ENCODE peak calls at places on chromosome 20, in four cellular contexts. U is mesenchymal stem cell, J is cardiac muscle cell, R is hepatocyte. F is an unnamed sample. For H3K36me3, the result is how much of the 10 kb centered on the place peaks cover.

GRCh38 chr20:4217349-4217761 is 202.0 kb upstream of the RNF24 start:
- DNase-seq in U (no peak), J (peak), R (peak), F (no peak)

GRCh38 chr20:32497589-32498224 is 87.4 kb downstream of the NOL4L start:
- DNase-seq in U (no peak), J (no peak), R (no peak), F (no peak)

GRCh38 chr20:23095504-23095903 is 9.4 kb upstream of the CD93 start:
- DNase-seq in U (no peak), J (no peak), R (no peak), F (no peak)

GRCh38 chr20:9705722-9706476 is 133.0 kb downstream of the PAK5 start:
- DNase-seq in U (no peak), J (no peak), R (no peak), F (no peak)

GRCh38 chr20:17202030-17202429 is 24.8 kb upstream of the PCSK2 start:
- DNase-seq in U (no peak), J (no peak), R (no peak), F (no peak)

GRCh38 chr20:44805991-44806729 is 4.2 kb downstream of the RIMS4 start:
- DNase-seq in U (no peak), J (peak), R (peak), F (peak)

GRCh38 chr20:59752704-59753460 is 148.5 kb downstream of the PHACTR3 start:
- DNase-seq in U (no peak), J (no peak), R (no peak), F (no peak)

GRCh38 chr20:53827996-53828672 is 234.5 kb upstream of the ZNF217 start:
- DNase-seq in U (peak), J (peak), R (peak), F (peak)

GRCh38 chr20:22449115-22449973 is 135.0 kb downstream of the FOXA2 start:
- DNase-seq in U (no peak), J (no peak), R (no peak), F (peak)

GRCh38 chr20:58268421-58268821 is 40.0 kb upstream of the ANKRD60 start:
- DNase-seq in U (no peak), J (no peak), R (no peak), F (no peak)

DNA sequence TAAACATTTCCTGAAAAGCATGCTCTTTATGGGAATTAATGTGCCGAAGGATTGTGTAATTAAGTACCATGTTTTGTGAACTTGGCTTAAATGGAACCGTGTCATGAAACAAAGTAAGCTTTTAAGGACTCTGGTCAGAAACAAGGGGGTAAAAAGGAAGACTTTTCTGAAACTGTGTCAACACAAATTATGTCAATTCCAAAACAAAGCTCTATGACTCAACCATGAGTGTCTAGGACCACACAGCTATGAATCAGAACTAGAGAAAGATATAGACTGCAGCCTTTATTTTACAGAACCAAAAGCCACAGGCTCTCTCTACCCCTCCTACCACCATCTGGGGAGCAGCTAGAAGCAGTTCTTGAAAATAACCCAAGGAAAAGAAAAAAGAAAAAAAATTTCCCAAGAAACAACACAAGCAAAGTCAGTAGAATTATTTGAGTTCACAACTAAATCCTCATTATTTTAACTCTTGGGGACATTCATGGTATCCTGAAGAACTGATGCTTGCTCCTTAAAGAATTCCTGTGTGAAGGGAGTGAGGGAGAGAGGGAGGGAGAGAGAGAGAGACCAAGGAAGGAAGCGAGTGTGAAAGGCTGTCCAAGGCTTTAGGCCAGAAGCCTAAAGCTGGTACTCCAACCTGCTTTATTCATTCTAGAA is 81.9 kb downstream of the ZMYND8 start:
- DNase-seq in U (peak), J (peak), R (peak), F (peak)
- H3K36me3 ChIP-seq in U (under half), J (under half), R (under half), F (under half)

GRCh38 chr20:64000906-64001305 is 20.0 kb downstream of the PRPF6 start:
- DNase-seq in U (no peak), J (no peak), R (no peak), F (no peak)

GRCh38 chr20:64005394-64005793 is 24.5 kb downstream of the PRPF6 start:
- DNase-seq in U (peak), J (no peak), R (no peak), F (no peak)

GRCh38 chr20:64003970-64004725 is 23.2 kb downstream of the PRPF6 start:
- DNase-seq in U (no peak), J (no peak), R (no peak), F (no peak)

GRCh38 chr20:64006490-64006889 is 25.6 kb downstream of the PRPF6 start:
- DNase-seq in U (no peak), J (no peak), R (no peak), F (no peak)

GRCh38 chr20:64001607-64002011 is 20.7 kb downstream of the PRPF6 start:
- DNase-seq in U (no peak), J (no peak), R (no peak), F (peak)
- H3K4me3 ChIP-seq in U (no peak), J (no peak), R (no peak), F (no peak)

DNA sequence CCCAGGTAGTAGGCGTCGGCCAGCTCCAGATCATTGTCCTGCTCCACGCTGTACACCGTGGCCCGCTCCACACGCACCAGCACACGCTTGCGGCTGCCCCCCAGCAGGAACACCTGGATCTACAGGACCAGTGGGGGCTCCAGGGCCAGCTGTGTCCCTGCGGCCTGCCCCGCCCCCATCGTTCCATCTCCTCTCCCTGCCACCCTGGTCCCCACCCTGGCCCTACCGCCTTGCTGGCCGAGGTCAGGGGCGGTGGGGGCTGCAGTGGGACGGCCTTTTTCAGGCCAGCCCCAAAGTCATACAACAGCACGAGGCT is 9.8 kb downstream of the ADRM1 start:
- DNase-seq in U (no peak), J (no peak), R (no peak), F (no peak)
- H3K36me3 ChIP-seq in U (half or more), J (half or more), R (under half), F (half or more)

GRCh38 chr20:19992996-19993908 is 23.9 kb upstream of the NAA20 start:
- DNase-seq in U (peak), J (peak), R (peak), F (peak)
- H3K4me3 ChIP-seq in U (peak), J (no peak), R (no peak), F (no peak)

GRCh38 chr20:50580016-50580747 is 70.0 kb downstream of the PTPN1 start:
- DNase-seq in U (peak), J (peak), R (peak), F (peak)
- H3K36me3 ChIP-seq in U (half or more), J (under half), R (under half), F (half or more)

DNA sequence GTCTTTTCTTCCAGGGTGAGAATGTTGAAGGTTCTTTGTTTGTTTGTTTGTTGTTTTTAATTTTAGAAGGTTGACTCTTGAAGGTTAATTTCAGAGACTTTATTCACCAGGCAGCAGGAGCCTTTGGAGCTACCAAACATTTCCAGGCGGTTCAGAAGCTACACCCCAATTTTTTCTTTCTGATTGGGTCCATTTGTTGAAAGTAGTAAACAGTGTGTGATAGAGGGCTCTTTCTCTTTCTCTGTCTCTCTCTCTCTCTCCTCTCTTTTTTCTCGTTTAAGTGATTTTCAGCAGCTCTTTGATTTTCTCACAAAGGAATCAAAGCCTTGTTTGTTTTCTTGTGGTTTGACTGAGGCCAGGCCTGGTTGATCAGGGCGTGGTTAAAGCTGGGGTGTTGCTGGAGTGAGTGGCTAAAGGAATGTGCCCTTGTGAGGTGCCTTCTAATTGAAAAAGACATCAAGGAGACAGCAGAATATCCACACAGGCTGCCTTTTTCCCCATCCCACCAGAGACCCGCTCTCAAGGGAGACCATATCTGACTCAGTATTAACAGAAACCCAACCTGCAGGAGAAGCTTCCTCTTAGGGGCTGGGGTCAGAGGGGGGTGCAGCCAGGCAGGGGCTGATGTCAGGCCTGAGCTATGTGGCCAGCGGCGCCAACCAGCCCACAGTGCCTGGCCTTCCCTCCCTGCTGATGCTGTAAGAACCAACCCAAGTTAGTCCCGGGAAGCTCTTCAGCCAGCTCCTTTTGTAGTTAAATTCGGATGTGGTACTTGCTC is 40.4 kb upstream of the NAA20 start:
- DNase-seq in U (peak), J (peak), R (peak), F (peak)
- H3K4me3 ChIP-seq in U (peak), J (no peak), R (peak), F (peak)

GRCh38 chr20:63891061-63892002 is 3.6 kb upstream of the DNAJC5 start:
- DNase-seq in U (no peak), J (no peak), R (no peak), F (no peak)

GRCh38 chr20:63890616-63891015 is 4.3 kb upstream of the DNAJC5 start:
- DNase-seq in U (no peak), J (no peak), R (no peak), F (no peak)

GRCh38 chr20:63892402-63892801 is 2.5 kb upstream of the DNAJC5 start:
- DNase-seq in U (no peak), J (no peak), R (no peak), F (no peak)

GRCh38 chr20:63889241-63890200 is 5.4 kb upstream of the DNAJC5 start:
- DNase-seq in U (peak), J (no peak), R (no peak), F (no peak)

DNA sequence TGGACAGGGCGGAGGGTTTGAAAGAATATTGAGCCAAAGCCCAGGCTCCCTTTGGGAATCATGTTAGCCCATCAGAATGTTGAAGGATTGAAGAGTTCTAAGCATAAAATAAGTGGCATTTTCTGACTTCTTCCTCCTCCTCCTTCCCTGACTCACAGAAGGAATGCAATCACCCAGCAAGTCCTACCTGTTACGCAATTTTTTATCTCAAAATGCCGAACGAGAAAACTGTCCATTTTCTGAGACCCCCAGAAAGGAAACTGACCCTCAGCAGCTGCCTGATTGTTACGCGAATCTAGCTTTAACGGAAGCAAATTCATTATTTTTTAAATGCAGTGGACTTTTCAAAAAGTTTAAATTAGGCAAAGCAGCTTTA is 4.7 kb upstream of the DNAJC5 start:
- DNase-seq in U (no peak), J (peak), R (no peak), F (no peak)
- H3K36me3 ChIP-seq in U (half or more), J (under half), R (under half), F (under half)

GRCh38 chr20:19519461-19519860 is 238.6 kb upstream of the RIN2 start:
- DNase-seq in U (no peak), J (no peak), R (no peak), F (no peak)
- H3K4me3 ChIP-seq in U (no peak), J (no peak), R (no peak), F (no peak)

GRCh38 chr20:2983508-2983907 is 59.9 kb upstream of the GNRH2 start:
- DNase-seq in U (no peak), J (no peak), R (no peak), F (no peak)

GRCh38 chr20:2984956-2985661 is 58.3 kb upstream of the GNRH2 start:
- DNase-seq in U (peak), J (peak), R (peak), F (peak)

GRCh38 chr20:2986466-2986865 is 57.0 kb upstream of the GNRH2 start:
- DNase-seq in U (peak), J (peak), R (no peak), F (no peak)

GRCh38 chr20:2981646-2982045 is 61.8 kb upstream of the GNRH2 start:
- DNase-seq in U (no peak), J (no peak), R (no peak), F (no peak)

GRCh38 chr20:2984028-2984501 is 59.4 kb upstream of the GNRH2 start:
- DNase-seq in U (no peak), J (no peak), R (no peak), F (no peak)
- H3K36me3 ChIP-seq in U (under half), J (under half), R (under half), F (under half)

F was measured in MG63.